ENCODE peak calls at places on chromosomes 11 and 22, in nine cellular contexts. L is stimulated activated CD4-positive, alpha-beta T cell treated with anti-CD3 and anti-CD28 coated beads, Interleukin-1b, Interleukin-23, amount 100 ng/mL, for 1 hour; W is smooth muscle cell of the brain vasculature; J is GM12865; V is fibroblast of the aortic adventitia; E is heart right ventricle; S is right atrium auricular region; G is cardiac muscle cell; U is stimulated activated naive CD8-positive, alpha-beta T cell treated with anti-CD3 and anti-CD28 coated beads, Interleukin-15, amount 100 ng/mL, for 72 hours. T is an unnamed sample.

GRCh38 chr11:86442420-86442819 is 67.7 kb downstream of the CCDC81 start:
- DNase-seq in W (no peak), G (no peak), E (no peak), U (no peak), J (no peak), V (peak; percentile 56), L (no peak), S (no peak), T (no peak)

GRCh38 chr11:74650498-74650897 is 58.1 kb downstream of the POLD3 start:
- DNase-seq in E (no peak), U (no peak), V (peak; percentile 80), G (no peak), L (no peak), J (no peak), S (no peak), W (no peak), T (no peak)

GRCh38 chr11:31325162-31325561 is 44.4 kb downstream of the DCDC1 start:
- DNase-seq in V (peak; percentile 52), U (no peak), W (no peak), J (no peak), S (no peak), L (no peak), E (no peak), G (no peak), T (no peak)

GRCh38 chr11:111582163-111582562 is 20.1 kb upstream of the SIK2 start:
- DNase-seq in W (no peak), S (no peak), V (peak; percentile 33), U (no peak), L (no peak), G (no peak), E (no peak), J (no peak), T (no peak)

GRCh38 chr22:42217752-42218280 is 52.6 kb downstream of the TCF20 start:
- DNase-seq in W (no peak), J (no peak), E (no peak), S (no peak), L (no peak), V (no peak), G (no peak), U (no peak), T (no peak)

GRCh38 chr11:11836676-11837231 is 5.0 kb upstream of the USP47 start:
- DNase-seq in V (no peak), E (no peak), S (no peak), J (no peak), U (no peak), W (no peak), G (no peak), L (no peak), T (no peak)

GRCh38 chr11:45482331-45482730 is 183.1 kb downstream of the CHST1 start:
- DNase-seq in W (no peak), S (no peak), U (no peak), E (no peak), V (no peak), L (no peak), J (no peak), G (no peak), T (no peak)

GRCh38 chr11:112012877-112013276 is 12.3 kb upstream of the DLAT start:
- DNase-seq in L (no peak), G (no peak), J (no peak), V (peak; percentile 48), W (no peak), U (no peak), S (no peak), E (no peak), T (no peak)

GRCh38 chr22:25996669-25997068 is 172.6 kb upstream of the SEZ6L start:
- DNase-seq in J (no peak), E (no peak), G (no peak), L (no peak), U (no peak), V (no peak), W (no peak), S (no peak), T (no peak)

GRCh38 chr11:99911116-99911515 is 776.0 kb upstream of the ARHGAP42 start:
- DNase-seq in V (no peak), G (no peak), W (no peak), J (no peak), S (no peak), L (no peak), U (no peak), E (no peak), T (no peak)

GRCh38 chr22:47310601-47311000 is 548.2 kb downstream of the TBC1D22A start:
- DNase-seq in E (no peak), S (no peak), G (no peak), J (no peak), V (peak; percentile 8), W (no peak), L (no peak), U (no peak), T (no peak)

GRCh38 chr11:35746356-35747153 is 84.0 kb downstream of the TRIM44 start:
- DNase-seq in G (no peak), E (no peak), U (no peak), S (no peak), J (no peak), V (peak; percentile 63), L (no peak), W (no peak), T (no peak)

GRCh38 chr11:115180272-115180671 is 323.9 kb downstream of the CADM1 start:
- DNase-seq in V (no peak), U (no peak), J (no peak), S (no peak), W (no peak), E (no peak), G (no peak), L (no peak), T (no peak)

GRCh38 chr11:113877673-113878060 is 2.3 kb upstream of the USP28 start:
- DNase-seq in U (no peak), V (no peak), W (no peak), S (no peak), J (peak; percentile 11), L (no peak), G (no peak), E (no peak), T (no peak)

GRCh38 chr11:122524532-122524882 is 131.0 kb upstream of the UBASH3B start:
- DNase-seq in E (no peak), L (no peak), J (no peak), V (peak; percentile 33), U (no peak), G (peak; percentile 21), S (no peak), W (peak; percentile 12), T (no peak)

GRCh38 chr11:57277845-57278720 is 41.0 kb upstream of the APLNR start:
- DNase-seq in L (no peak), G (peak; percentile 77), J (peak; percentile 32), E (peak; percentile 81), W (peak; percentile 32), V (peak; percentile 87), U (peak; percentile 12), S (peak; percentile 92), T (no peak)

GRCh38 chr22:37844904-37845334 is 785 bp upstream of the ANKRD54 start:
- DNase-seq in J (no peak), G (no peak), V (no peak), U (no peak), W (no peak), E (no peak), L (no peak), S (no peak), T (no peak)

GRCh38 chr11:128948583-128948982 is 5.9 kb upstream of the TP53AIP1 start:
- DNase-seq in G (peak; percentile 67), U (no peak), S (no peak), W (no peak), J (no peak), V (no peak), L (no peak), E (no peak), T (no peak)

GRCh38 chr22:26994801-26995200 is 337.4 kb downstream of the MIAT start:
- DNase-seq in U (no peak), G (no peak), E (no peak), S (no peak), J (no peak), L (no peak), V (no peak), W (no peak), T (no peak)

GRCh38 chr11:125701858-125702621 is 21.4 kb upstream of the ACRV1 start:
- DNase-seq in W (peak; percentile 24), U (no peak), S (no peak), V (no peak), E (no peak), G (no peak), J (no peak), L (no peak), T (no peak)

GRCh38 chr11:118618115-118618990 is 10.9 kb downstream of the PHLDB1 start:
- DNase-seq in W (no peak), U (no peak), S (peak; percentile 94), E (peak; percentile 78), G (no peak), V (peak; percentile 89), J (no peak), L (no peak), T (no peak)

GRCh38 chr11:113507341-113507740 is 32.1 kb upstream of the DRD2 start:
- DNase-seq in W (no peak), V (no peak), U (no peak), S (peak; percentile 48), G (no peak), E (no peak), L (no peak), J (no peak), T (no peak)